ENCODE peak calls at places on chromosomes 7 and 10, in four cellular contexts. One of them, this sample, is unnamed.

GRCh38 chr10:93630609-93631320 is 18.4 kb downstream of the PDE6C start:
- DNase-seq in GM12878: no peak
- DNase-seq in K562: no peak
- DNase-seq in IMR-90: no peak
- DNase-seq in this sample: no peak

GRCh38 chr7:118003438-118003837 is 130.2 kb upstream of the CTTNBP2 start:
- DNase-seq in GM12878: no peak
- DNase-seq in K562: no peak
- DNase-seq in IMR-90: no peak
- DNase-seq in this sample: no peak

GRCh38 chr10:132858121-132859081 is 72.5 kb upstream of the NKX6-2 start:
- DNase-seq in GM12878: no peak
- DNase-seq in K562: peak
- DNase-seq in IMR-90: no peak
- DNase-seq in this sample: no peak

GRCh38 chr10:28429573-28430216 is 103.2 kb upstream of the WAC start:
- DNase-seq in GM12878: no peak
- DNase-seq in K562: peak
- DNase-seq in IMR-90: peak
- DNase-seq in this sample: peak

GRCh38 chr10:96642973-96643372 is 56.2 kb upstream of the TM9SF3 start:
- DNase-seq in GM12878: no peak
- DNase-seq in K562: peak
- DNase-seq in IMR-90: peak
- DNase-seq in this sample: no peak

GRCh38 chr7:40760293-40760964 is 625.6 kb downstream of the SUGCT start:
- DNase-seq in GM12878: no peak
- DNase-seq in K562: no peak
- DNase-seq in IMR-90: no peak
- DNase-seq in this sample: no peak

GRCh38 chr7:157483971-157484410 is 147.2 kb downstream of the DNAJB6 start:
- DNase-seq in GM12878: no peak
- DNase-seq in K562: no peak
- DNase-seq in IMR-90: no peak
- DNase-seq in this sample: no peak

GRCh38 chr10:25818751-25819150 is 115.3 kb upstream of the MYO3A start:
- DNase-seq in GM12878: no peak
- DNase-seq in K562: no peak
- DNase-seq in IMR-90: no peak
- DNase-seq in this sample: no peak

GRCh38 chr10:47020491-47020890 is 109.3 kb downstream of the PTPN20 start:
- DNase-seq in GM12878: no peak
- DNase-seq in K562: peak
- DNase-seq in IMR-90: peak
- DNase-seq in this sample: no peak

DNA sequence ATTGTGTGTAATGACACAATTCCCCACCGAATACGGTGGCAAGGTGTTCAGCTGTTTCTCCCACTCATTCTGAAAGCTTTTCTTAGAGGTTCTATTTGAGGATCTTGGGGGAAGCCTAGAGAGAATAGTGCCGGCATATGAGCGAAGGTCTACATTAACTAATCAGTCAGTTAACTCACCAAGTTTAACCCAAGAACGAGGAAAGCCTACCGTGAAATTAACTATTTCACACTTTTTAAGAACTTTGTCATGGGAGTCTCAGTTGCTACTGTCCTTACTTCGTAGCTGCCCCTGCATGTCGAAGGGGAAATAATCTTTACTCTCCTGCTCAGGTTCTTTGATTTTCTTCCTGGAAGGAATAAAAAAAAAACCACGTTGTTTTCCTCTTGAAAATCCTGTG is 115.1 kb downstream of the FRMD4A start:
- DNase-seq in GM12878: no peak
- DNase-seq in K562: no peak
- DNase-seq in IMR-90: no peak
- DNase-seq in this sample: no peak
- TF ChIP-seq ELK1 in GM12878: no peak
- TF ChIP-seq ELK1 in K562: no peak
- TF ChIP-seq ELK1 in IMR-90: no peak
- TF ChIP-seq ELK1 in this sample: no peak

GRCh38 chr10:108424656-108425055 is 1260.2 kb upstream of the SORCS1 start:
- DNase-seq in GM12878: no peak
- DNase-seq in K562: no peak
- DNase-seq in IMR-90: peak
- DNase-seq in this sample: no peak

GRCh38 chr10:108422286-108422685 is 1257.8 kb upstream of the SORCS1 start:
- DNase-seq in GM12878: no peak
- DNase-seq in K562: no peak
- DNase-seq in IMR-90: no peak
- DNase-seq in this sample: no peak

GRCh38 chr10:108421256-108421655 is 1256.8 kb upstream of the SORCS1 start:
- DNase-seq in GM12878: no peak
- DNase-seq in K562: no peak
- DNase-seq in IMR-90: no peak
- DNase-seq in this sample: no peak

DNA sequence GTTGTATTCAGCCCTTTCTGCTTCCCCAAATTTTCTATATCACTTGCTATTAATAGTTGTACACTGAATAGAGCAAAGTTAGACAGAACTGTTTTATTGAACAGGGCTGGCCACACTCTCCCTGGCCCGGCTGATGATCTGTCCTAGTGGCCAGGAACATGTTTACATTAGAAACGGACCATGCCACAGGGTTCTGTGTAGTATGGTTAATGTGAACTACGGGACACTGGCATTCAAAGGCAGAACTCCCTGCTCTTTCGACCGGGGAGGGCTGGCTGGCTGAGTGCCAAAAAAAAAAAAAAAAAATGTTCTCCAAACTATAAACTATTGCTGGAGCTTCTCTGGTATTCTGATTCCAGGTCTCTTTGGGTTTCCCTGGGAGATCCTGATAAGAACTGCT is 1262.6 kb upstream of the SORCS1 start:
- DNase-seq in GM12878: no peak
- DNase-seq in K562: no peak
- DNase-seq in IMR-90: no peak
- DNase-seq in this sample: no peak
- TF ChIP-seq ELK1 in GM12878: no peak
- TF ChIP-seq ELK1 in K562: no peak
- TF ChIP-seq ELK1 in IMR-90: no peak
- TF ChIP-seq ELK1 in this sample: no peak

DNA sequence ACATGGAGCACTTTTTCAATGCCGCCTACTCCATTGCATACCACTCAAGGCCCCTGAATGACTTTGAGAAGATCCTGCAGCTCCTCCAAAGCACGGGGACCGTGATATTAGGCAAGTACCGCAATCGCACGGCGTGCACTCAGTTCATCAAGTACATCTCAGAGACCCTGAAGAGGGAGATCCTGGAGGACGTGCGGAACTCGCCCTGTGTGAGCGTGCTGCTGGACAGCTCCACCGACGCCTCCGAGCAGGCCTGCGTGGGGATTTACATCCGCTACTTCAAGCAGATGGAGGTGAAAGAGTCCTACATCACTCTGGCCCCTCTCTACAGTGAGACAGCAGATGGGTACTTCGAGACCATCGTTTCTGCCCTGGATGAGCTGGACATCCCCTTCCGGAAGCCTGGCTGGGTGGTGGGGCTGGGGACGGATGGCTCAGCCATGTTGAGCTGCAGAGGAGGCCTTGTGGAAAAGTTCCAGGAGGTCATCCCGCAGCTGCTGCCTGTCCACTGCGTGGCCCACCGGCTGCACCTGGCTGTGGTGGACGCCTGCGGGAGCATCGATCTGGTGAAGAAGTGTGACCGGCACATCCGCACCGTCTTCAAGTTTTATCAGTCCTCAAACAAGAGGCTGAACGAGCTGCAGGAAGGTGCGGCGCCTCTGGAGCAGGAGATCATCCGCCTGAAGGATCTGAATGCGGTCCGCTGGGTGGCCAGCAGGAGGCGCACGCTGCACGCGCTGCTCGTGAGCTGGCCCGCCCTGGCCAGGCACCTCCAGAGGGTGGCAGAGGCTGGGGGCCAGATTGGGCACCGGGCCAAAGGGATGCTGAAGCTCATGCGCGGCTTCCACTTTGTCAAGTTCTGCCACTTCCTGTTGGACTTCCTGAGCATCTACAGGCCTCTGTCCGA is 12.7 kb upstream of the ATP6V0E2 start:
- DNase-seq in GM12878: no peak
- DNase-seq in K562: peak
- DNase-seq in IMR-90: no peak
- DNase-seq in this sample: peak
- TF ChIP-seq ELK1 in GM12878: no peak
- TF ChIP-seq ELK1 in K562: no peak
- TF ChIP-seq ELK1 in IMR-90: no peak
- TF ChIP-seq ELK1 in this sample: no peak

GRCh38 chr10:75978213-75978612 is 546.8 kb downstream of the LRMDA start:
- DNase-seq in GM12878: no peak
- DNase-seq in K562: no peak
- DNase-seq in IMR-90: no peak
- DNase-seq in this sample: no peak
- TF ChIP-seq ELK1 in GM12878: no peak
- TF ChIP-seq ELK1 in K562: no peak
- TF ChIP-seq ELK1 in IMR-90: no peak
- TF ChIP-seq ELK1 in this sample: no peak

DNA sequence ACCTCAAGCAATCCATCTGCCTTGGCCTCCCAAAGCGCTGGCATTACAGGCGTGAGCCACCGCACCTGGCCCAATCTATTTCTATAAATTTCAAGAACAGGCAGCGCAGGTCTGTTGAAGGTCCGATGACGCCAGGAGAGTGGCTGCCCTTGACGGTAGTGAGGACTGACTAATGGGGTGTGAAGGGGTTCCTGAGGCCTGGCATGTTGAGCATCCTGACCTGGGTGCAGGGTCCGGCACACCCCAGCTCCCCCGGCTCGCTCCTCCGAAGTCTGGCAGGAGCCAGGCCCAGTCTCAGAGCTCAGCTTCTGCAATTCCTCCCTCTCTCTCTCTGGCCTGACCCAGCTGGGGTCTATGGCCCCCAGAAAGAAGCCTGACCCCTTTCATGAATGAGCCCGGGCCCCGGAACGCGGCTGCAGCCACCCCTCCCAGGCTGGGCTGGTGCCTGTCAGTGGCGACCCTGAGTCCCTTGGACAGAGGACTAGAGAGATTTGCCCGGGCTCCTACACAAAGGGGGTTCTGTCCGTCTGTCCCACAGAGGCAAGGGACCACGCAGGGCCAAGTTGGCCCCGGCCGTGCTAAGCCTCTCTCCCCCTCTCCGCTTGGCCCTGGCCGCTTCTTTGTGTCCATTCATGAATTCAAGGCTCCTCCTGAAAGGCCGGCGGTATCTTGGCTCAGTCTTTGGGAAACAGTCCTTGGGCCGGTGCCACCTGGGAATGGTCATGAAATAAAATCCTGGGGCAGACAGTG is 18.8 kb downstream of the MMD2 start:
- DNase-seq in GM12878: no peak
- DNase-seq in K562: no peak
- DNase-seq in IMR-90: no peak
- DNase-seq in this sample: no peak
- TF ChIP-seq ELK1 in GM12878: no peak
- TF ChIP-seq ELK1 in K562: no peak
- TF ChIP-seq ELK1 in IMR-90: no peak
- TF ChIP-seq ELK1 in this sample: no peak

DNA sequence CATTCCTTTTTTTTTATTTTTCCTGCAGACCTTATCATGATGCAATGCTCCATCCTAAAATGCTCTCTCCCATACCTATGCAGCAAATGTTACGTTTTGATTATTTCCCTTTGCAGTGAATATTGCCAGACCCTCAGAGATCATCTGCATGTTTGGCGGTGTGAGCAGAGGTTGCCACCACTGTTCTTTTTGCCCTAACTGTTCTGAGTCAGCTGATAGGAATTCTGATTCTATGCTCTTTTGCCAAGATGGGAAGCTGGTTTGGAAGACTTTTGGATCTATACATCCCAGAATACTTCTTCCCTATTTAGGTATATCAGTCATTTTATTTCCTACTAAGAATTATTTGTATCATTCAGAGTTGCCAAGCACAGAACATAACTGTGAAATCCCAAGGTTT is 130.5 kb downstream of the KLF6 start:
- DNase-seq in GM12878: no peak
- DNase-seq in K562: no peak
- DNase-seq in IMR-90: peak
- DNase-seq in this sample: no peak
- TF ChIP-seq ELK1 in GM12878: no peak
- TF ChIP-seq ELK1 in K562: no peak
- TF ChIP-seq ELK1 in IMR-90: no peak
- TF ChIP-seq ELK1 in this sample: no peak

DNA sequence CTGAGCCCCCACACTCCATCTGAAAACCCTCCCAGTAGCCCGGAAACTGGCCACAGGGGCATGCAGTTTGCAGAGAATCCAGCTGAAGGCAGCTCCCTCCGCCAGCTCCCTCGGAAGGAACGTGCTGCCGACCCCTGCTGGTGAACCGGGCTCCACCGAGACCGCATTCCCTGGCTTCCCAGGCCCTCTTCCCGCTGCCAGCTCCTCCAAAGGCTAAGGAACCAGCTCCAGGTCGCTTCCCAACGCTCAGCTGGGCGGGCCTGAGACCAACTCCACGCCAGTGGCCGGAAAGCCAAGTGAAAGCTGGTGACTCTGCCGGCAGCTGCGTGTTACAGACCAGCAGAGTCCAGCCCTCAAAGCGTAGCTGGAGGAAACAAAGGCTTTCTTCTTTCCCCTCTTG is 35.8 kb downstream of the GPER1 start:
- DNase-seq in GM12878: no peak
- DNase-seq in K562: no peak
- DNase-seq in IMR-90: peak
- DNase-seq in this sample: peak
- TF ChIP-seq ELK1 in GM12878: no peak
- TF ChIP-seq ELK1 in K562: no peak
- TF ChIP-seq ELK1 in IMR-90: no peak
- TF ChIP-seq ELK1 in this sample: no peak